ENCODE peak calls at places on chromosome 9, in five cellular contexts. One of them, this sample, is unnamed.
A peak's percentile ranks its signal among the peaks of the same experiment; 100 is the strongest.

GRCh38 chr9:88387035-88387732 is 1.1 kb upstream of the SPIN1 start:
- DNase-seq in stimulated activated CD8-positive, alpha-beta memory T cell treated with anti-CD3 and anti-CD28 coated beads, Interleukin-4, amount 100 ng/mL, for 4 hours: peak; percentile 4
- DNase-seq in HS-27A: no peak
- DNase-seq in myocyte: no peak
- DNase-seq in NCI-H510A treated with DMSO at 0.1 percent for 48 hours: peak; percentile 68
- DNase-seq in this sample: peak; percentile 69

GRCh38 chr9:134625361-134626140 is 16.1 kb upstream of the COL5A1 start:
- DNase-seq in NCI-H510A treated with DMSO at 0.1 percent for 48 hours: no peak
- DNase-seq in myocyte: no peak
- DNase-seq in stimulated activated CD8-positive, alpha-beta memory T cell treated with anti-CD3 and anti-CD28 coated beads, Interleukin-4, amount 100 ng/mL, for 4 hours: no peak
- DNase-seq in HS-27A: no peak
- DNase-seq in this sample: no peak

GRCh38 chr9:129348890-129349570 is 171.0 kb upstream of the IER5L start:
- DNase-seq in NCI-H510A treated with DMSO at 0.1 percent for 48 hours: no peak
- DNase-seq in HS-27A: no peak
- DNase-seq in myocyte: no peak
- DNase-seq in stimulated activated CD8-positive, alpha-beta memory T cell treated with anti-CD3 and anti-CD28 coated beads, Interleukin-4, amount 100 ng/mL, for 4 hours: no peak
- DNase-seq in this sample: no peak

GRCh38 chr9:98797491-98797890 is 1.1 kb upstream of the ANKS6 start:
- DNase-seq in HS-27A: no peak
- DNase-seq in myocyte: no peak
- DNase-seq in stimulated activated CD8-positive, alpha-beta memory T cell treated with anti-CD3 and anti-CD28 coated beads, Interleukin-4, amount 100 ng/mL, for 4 hours: no peak
- DNase-seq in NCI-H510A treated with DMSO at 0.1 percent for 48 hours: no peak
- DNase-seq in this sample: no peak

GRCh38 chr9:13002740-13003139 is 227.9 kb downstream of the LURAP1L start:
- DNase-seq in NCI-H510A treated with DMSO at 0.1 percent for 48 hours: no peak
- DNase-seq in HS-27A: no peak
- DNase-seq in stimulated activated CD8-positive, alpha-beta memory T cell treated with anti-CD3 and anti-CD28 coated beads, Interleukin-4, amount 100 ng/mL, for 4 hours: no peak
- DNase-seq in myocyte: peak; percentile 30
- DNase-seq in this sample: no peak

GRCh38 chr9:128043467-128043868 is 23.7 kb downstream of the NAIF1 start:
- DNase-seq in stimulated activated CD8-positive, alpha-beta memory T cell treated with anti-CD3 and anti-CD28 coated beads, Interleukin-4, amount 100 ng/mL, for 4 hours: no peak
- DNase-seq in HS-27A: no peak
- DNase-seq in NCI-H510A treated with DMSO at 0.1 percent for 48 hours: no peak
- DNase-seq in myocyte: peak; percentile 18
- DNase-seq in this sample: no peak

GRCh38 chr9:120655005-120655622 is 59.2 kb downstream of the MEGF9 start:
- DNase-seq in stimulated activated CD8-positive, alpha-beta memory T cell treated with anti-CD3 and anti-CD28 coated beads, Interleukin-4, amount 100 ng/mL, for 4 hours: no peak
- DNase-seq in NCI-H510A treated with DMSO at 0.1 percent for 48 hours: no peak
- DNase-seq in myocyte: peak; percentile 50
- DNase-seq in HS-27A: no peak
- DNase-seq in this sample: peak; percentile 73

GRCh38 chr9:98491778-98492177 is 217.0 kb downstream of the GABBR2 start:
- DNase-seq in myocyte: peak; percentile 58
- DNase-seq in NCI-H510A treated with DMSO at 0.1 percent for 48 hours: no peak
- DNase-seq in HS-27A: peak; percentile 39
- DNase-seq in stimulated activated CD8-positive, alpha-beta memory T cell treated with anti-CD3 and anti-CD28 coated beads, Interleukin-4, amount 100 ng/mL, for 4 hours: no peak
- DNase-seq in this sample: no peak

GRCh38 chr9:33263131-33263935 is 1.2 kb downstream of the BAG1 start:
- DNase-seq in HS-27A: peak; percentile 12
- DNase-seq in stimulated activated CD8-positive, alpha-beta memory T cell treated with anti-CD3 and anti-CD28 coated beads, Interleukin-4, amount 100 ng/mL, for 4 hours: no peak
- DNase-seq in myocyte: peak; percentile 32
- DNase-seq in NCI-H510A treated with DMSO at 0.1 percent for 48 hours: peak; percentile 7
- DNase-seq in this sample: peak; percentile 35

GRCh38 chr9:64773491-64773931 is 511.5 kb downstream of the FOXD4L5 start:
- DNase-seq in stimulated activated CD8-positive, alpha-beta memory T cell treated with anti-CD3 and anti-CD28 coated beads, Interleukin-4, amount 100 ng/mL, for 4 hours: no peak
- DNase-seq in NCI-H510A treated with DMSO at 0.1 percent for 48 hours: no peak
- DNase-seq in HS-27A: no peak
- DNase-seq in myocyte: peak; percentile 2
- DNase-seq in this sample: no peak

GRCh38 chr9:112572416-112572815 is 85.8 kb downstream of the KIAA1958 start:
- DNase-seq in stimulated activated CD8-positive, alpha-beta memory T cell treated with anti-CD3 and anti-CD28 coated beads, Interleukin-4, amount 100 ng/mL, for 4 hours: no peak
- DNase-seq in myocyte: no peak
- DNase-seq in HS-27A: no peak
- DNase-seq in NCI-H510A treated with DMSO at 0.1 percent for 48 hours: no peak
- DNase-seq in this sample: no peak

GRCh38 chr9:133581553-133582343 is 27.4 kb downstream of the FAM163B start:
- DNase-seq in myocyte: no peak
- DNase-seq in stimulated activated CD8-positive, alpha-beta memory T cell treated with anti-CD3 and anti-CD28 coated beads, Interleukin-4, amount 100 ng/mL, for 4 hours: no peak
- DNase-seq in HS-27A: no peak
- DNase-seq in NCI-H510A treated with DMSO at 0.1 percent for 48 hours: no peak
- DNase-seq in this sample: peak; percentile 15

GRCh38 chr9:106038266-106039001 is 344.1 kb downstream of the TMEM38B start:
- DNase-seq in HS-27A: no peak
- DNase-seq in myocyte: no peak
- DNase-seq in stimulated activated CD8-positive, alpha-beta memory T cell treated with anti-CD3 and anti-CD28 coated beads, Interleukin-4, amount 100 ng/mL, for 4 hours: no peak
- DNase-seq in NCI-H510A treated with DMSO at 0.1 percent for 48 hours: no peak
- DNase-seq in this sample: no peak

GRCh38 chr9:82810902-82811301 is 252.0 kb downstream of the RASEF start:
- DNase-seq in NCI-H510A treated with DMSO at 0.1 percent for 48 hours: peak; percentile 6
- DNase-seq in stimulated activated CD8-positive, alpha-beta memory T cell treated with anti-CD3 and anti-CD28 coated beads, Interleukin-4, amount 100 ng/mL, for 4 hours: no peak
- DNase-seq in HS-27A: no peak
- DNase-seq in myocyte: no peak
- DNase-seq in this sample: peak; percentile 92

GRCh38 chr9:38687389-38687842 is 32.5 kb downstream of the FAM240B start:
- DNase-seq in stimulated activated CD8-positive, alpha-beta memory T cell treated with anti-CD3 and anti-CD28 coated beads, Interleukin-4, amount 100 ng/mL, for 4 hours: no peak
- DNase-seq in NCI-H510A treated with DMSO at 0.1 percent for 48 hours: peak; percentile 84
- DNase-seq in myocyte: no peak
- DNase-seq in HS-27A: no peak
- DNase-seq in this sample: peak; percentile 54

GRCh38 chr9:107727113-107727780 is 237.7 kb upstream of the KLF4 start:
- DNase-seq in NCI-H510A treated with DMSO at 0.1 percent for 48 hours: no peak
- DNase-seq in HS-27A: no peak
- DNase-seq in myocyte: peak; percentile 47
- DNase-seq in stimulated activated CD8-positive, alpha-beta memory T cell treated with anti-CD3 and anti-CD28 coated beads, Interleukin-4, amount 100 ng/mL, for 4 hours: no peak
- DNase-seq in this sample: no peak

GRCh38 chr9:14692918-14693861 is at the start of gene ZDHHC21:
- DNase-seq in NCI-H510A treated with DMSO at 0.1 percent for 48 hours: peak; percentile 61
- DNase-seq in myocyte: peak; percentile 76
- DNase-seq in HS-27A: no peak
- DNase-seq in stimulated activated CD8-positive, alpha-beta memory T cell treated with anti-CD3 and anti-CD28 coated beads, Interleukin-4, amount 100 ng/mL, for 4 hours: peak; percentile 38
- DNase-seq in this sample: peak; percentile 54

GRCh38 chr9:116027511-116027910 is 126.1 kb upstream of the PAPPA start:
- DNase-seq in NCI-H510A treated with DMSO at 0.1 percent for 48 hours: no peak
- DNase-seq in HS-27A: peak; percentile 52
- DNase-seq in stimulated activated CD8-positive, alpha-beta memory T cell treated with anti-CD3 and anti-CD28 coated beads, Interleukin-4, amount 100 ng/mL, for 4 hours: no peak
- DNase-seq in myocyte: peak; percentile 72
- DNase-seq in this sample: peak; percentile 77

GRCh38 chr9:20286969-20287368 is 335.3 kb downstream of the MLLT3 start:
- DNase-seq in myocyte: no peak
- DNase-seq in NCI-H510A treated with DMSO at 0.1 percent for 48 hours: no peak
- DNase-seq in stimulated activated CD8-positive, alpha-beta memory T cell treated with anti-CD3 and anti-CD28 coated beads, Interleukin-4, amount 100 ng/mL, for 4 hours: no peak
- DNase-seq in HS-27A: no peak
- DNase-seq in this sample: no peak

GRCh38 chr9:5549671-5550650 is 39.6 kb downstream of the PDCD1LG2 start:
- DNase-seq in HS-27A: no peak
- DNase-seq in stimulated activated CD8-positive, alpha-beta memory T cell treated with anti-CD3 and anti-CD28 coated beads, Interleukin-4, amount 100 ng/mL, for 4 hours: no peak
- DNase-seq in myocyte: peak; percentile 39
- DNase-seq in NCI-H510A treated with DMSO at 0.1 percent for 48 hours: no peak
- DNase-seq in this sample: peak; percentile 72

GRCh38 chr9:96020822-96021615 is 145.5 kb downstream of the ERCC6L2 start:
- DNase-seq in stimulated activated CD8-positive, alpha-beta memory T cell treated with anti-CD3 and anti-CD28 coated beads, Interleukin-4, amount 100 ng/mL, for 4 hours: no peak
- DNase-seq in NCI-H510A treated with DMSO at 0.1 percent for 48 hours: no peak
- DNase-seq in HS-27A: no peak
- DNase-seq in myocyte: peak; percentile 30
- DNase-seq in this sample: peak; percentile 12

GRCh38 chr9:27457445-27457844 is 66.6 kb upstream of the IFNK start:
- DNase-seq in stimulated activated CD8-positive, alpha-beta memory T cell treated with anti-CD3 and anti-CD28 coated beads, Interleukin-4, amount 100 ng/mL, for 4 hours: no peak
- DNase-seq in NCI-H510A treated with DMSO at 0.1 percent for 48 hours: no peak
- DNase-seq in HS-27A: no peak
- DNase-seq in myocyte: no peak
- DNase-seq in this sample: no peak

GRCh38 chr9:128552744-128553221 is 396 bp downstream of the SPTAN1 start:
- DNase-seq in myocyte: peak; percentile 78
- DNase-seq in NCI-H510A treated with DMSO at 0.1 percent for 48 hours: no peak
- DNase-seq in stimulated activated CD8-positive, alpha-beta memory T cell treated with anti-CD3 and anti-CD28 coated beads, Interleukin-4, amount 100 ng/mL, for 4 hours: peak; percentile 21
- DNase-seq in HS-27A: no peak
- DNase-seq in this sample: no peak

GRCh38 chr9:33867747-33868429 is 50.9 kb downstream of the UBE2R2 start:
- DNase-seq in NCI-H510A treated with DMSO at 0.1 percent for 48 hours: no peak
- DNase-seq in myocyte: peak; percentile 76
- DNase-seq in HS-27A: no peak
- DNase-seq in stimulated activated CD8-positive, alpha-beta memory T cell treated with anti-CD3 and anti-CD28 coated beads, Interleukin-4, amount 100 ng/mL, for 4 hours: no peak
- DNase-seq in this sample: no peak

GRCh38 chr9:136326061-136326776 is 1.1 kb upstream of the GPSM1 start:
- DNase-seq in NCI-H510A treated with DMSO at 0.1 percent for 48 hours: no peak
- DNase-seq in stimulated activated CD8-positive, alpha-beta memory T cell treated with anti-CD3 and anti-CD28 coated beads, Interleukin-4, amount 100 ng/mL, for 4 hours: no peak
- DNase-seq in HS-27A: no peak
- DNase-seq in myocyte: no peak
- DNase-seq in this sample: no peak